ENCODE peak calls at places on chromosomes 11 and 22, in ten cellular contexts. L is transverse colon, Y is A549, I is SK-N-SH, A is tibial nerve, C is stomach, V is H1, R is upper lobe of left lung, G is sigmoid colon, X is suprapubic skin. J is an unnamed sample.

GRCh38 chr22:24953294-24954113 is 988 bp downstream of the KIAA1671 start:
- DNase-seq in Y (no peak), R (peak; percentile 86), I (peak; percentile 76), A (no peak), C (peak; percentile 64), L (peak; percentile 58), X (no peak), V (no peak), G (peak; percentile 69), J (peak; percentile 58)

GRCh38 chr22:26169312-26170111 is at the start of gene SEZ6L:
- DNase-seq in I (peak; percentile 90), A (no peak), L (no peak), G (no peak), Y (no peak), C (no peak), R (peak; percentile 84), X (peak; percentile 76), V (no peak), J (peak; percentile 14)

GRCh38 chr11:13073119-13073981 is 64.2 kb downstream of the RASSF10 start:
- DNase-seq in C (no peak), R (peak; percentile 30), X (no peak), A (no peak), I (no peak), L (no peak), V (no peak), Y (peak; percentile 88), G (no peak), J (no peak)

GRCh38 chr11:6203327-6203726 is 2.0 kb upstream of the C11orf42 start:
- DNase-seq in G (no peak), V (no peak), X (no peak), R (no peak), Y (no peak), I (no peak), C (no peak), A (no peak), L (no peak), J (no peak)

GRCh38 chr22:24184057-24184798 is 2.9 kb downstream of the SUSD2 start:
- DNase-seq in C (no peak), V (no peak), Y (no peak), R (peak; percentile 52), I (peak; percentile 13), G (peak; percentile 56), L (no peak), A (no peak), X (no peak), J (no peak)

GRCh38 chr11:33478111-33478573 is 221.0 kb downstream of the HIPK3 start:
- DNase-seq in Y (no peak), G (no peak), X (no peak), L (no peak), A (no peak), V (no peak), R (no peak), C (no peak), I (no peak), J (no peak)

GRCh38 chr11:72347691-72348090 is 86.6 kb downstream of the CLPB start:
- DNase-seq in C (no peak), R (no peak), I (no peak), V (no peak), G (no peak), L (no peak), Y (no peak), X (no peak), A (no peak), J (no peak)

GRCh38 chr11:35151896-35152295 is 12.9 kb downstream of the CD44 start:
- DNase-seq in A (no peak), Y (no peak), V (no peak), I (no peak), C (no peak), G (no peak), R (no peak), L (no peak), X (no peak), J (no peak)

GRCh38 chr22:42856179-42856864 is 751 bp downstream of the ARFGAP3 start:
- DNase-seq in I (no peak), Y (no peak), V (no peak), L (peak; percentile 71), X (no peak), R (peak; percentile 85), C (peak; percentile 52), G (peak; percentile 82), A (peak; percentile 33), J (peak; percentile 69)

DNA sequence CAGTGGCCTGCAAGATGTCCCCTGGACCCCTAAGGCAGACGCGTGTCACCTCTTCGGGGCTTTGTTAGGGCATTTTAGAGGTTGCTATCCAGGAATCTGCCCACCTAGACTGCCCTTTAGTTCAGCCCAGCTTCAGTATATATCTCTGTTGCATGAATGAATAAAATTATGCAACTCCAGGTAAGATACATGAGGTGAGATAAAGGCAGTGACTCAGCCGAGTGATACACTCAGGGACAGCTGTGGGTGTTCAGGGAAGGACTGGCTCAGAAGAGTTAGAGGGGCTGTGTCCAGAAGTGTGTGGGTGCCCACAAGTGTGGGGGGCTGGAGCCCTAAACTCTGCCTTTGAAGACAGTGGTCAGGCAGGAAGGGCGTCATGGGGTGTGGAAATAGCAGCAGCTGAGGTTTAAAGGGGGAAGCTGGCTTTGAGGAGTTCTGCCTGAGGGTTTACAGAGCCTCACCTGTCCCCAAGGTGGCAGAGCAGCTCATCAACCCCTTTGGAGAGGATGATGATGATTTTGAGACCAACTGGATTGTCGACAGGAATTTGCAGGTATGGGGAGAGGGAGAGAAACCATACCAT is 8.3 kb downstream of the FTH1 start:
- DNase-seq in L (no peak), C (no peak), R (no peak), I (no peak), V (no peak), A (no peak), Y (no peak), X (peak; percentile 35), G (no peak), J (no peak)
- H3K4me3 ChIP-seq in L (no peak overlapping the region), C (no peak overlapping the region), R (no peak overlapping the region), I (no peak overlapping the region), V (no peak overlapping the region), A (no peak overlapping the region), Y (no peak overlapping the region), X (no peak overlapping the region), G (no peak overlapping the region), J (no peak overlapping the region)

GRCh38 chr11:112377946-112378345 is 117.3 kb upstream of the PLET1 start:
- DNase-seq in V (no peak), Y (no peak), R (no peak), L (no peak), G (no peak), A (no peak), I (no peak), X (no peak), C (no peak), J (no peak)

GRCh38 chr11:112388496-112388895 is 127.8 kb upstream of the PLET1 start:
- DNase-seq in L (no peak), X (no peak), Y (no peak), A (no peak), V (no peak), I (no peak), R (no peak), G (no peak), C (no peak), J (no peak)

GRCh38 chr11:112380464-112380863 is 119.8 kb upstream of the PLET1 start:
- DNase-seq in V (no peak), X (no peak), C (no peak), L (no peak), R (no peak), I (no peak), Y (no peak), A (no peak), G (no peak), J (no peak)

GRCh38 chr11:112381578-112381977 is 120.9 kb upstream of the PLET1 start:
- DNase-seq in I (no peak), V (no peak), L (no peak), G (no peak), X (no peak), C (no peak), Y (no peak), A (no peak), R (no peak), J (no peak)

DNA sequence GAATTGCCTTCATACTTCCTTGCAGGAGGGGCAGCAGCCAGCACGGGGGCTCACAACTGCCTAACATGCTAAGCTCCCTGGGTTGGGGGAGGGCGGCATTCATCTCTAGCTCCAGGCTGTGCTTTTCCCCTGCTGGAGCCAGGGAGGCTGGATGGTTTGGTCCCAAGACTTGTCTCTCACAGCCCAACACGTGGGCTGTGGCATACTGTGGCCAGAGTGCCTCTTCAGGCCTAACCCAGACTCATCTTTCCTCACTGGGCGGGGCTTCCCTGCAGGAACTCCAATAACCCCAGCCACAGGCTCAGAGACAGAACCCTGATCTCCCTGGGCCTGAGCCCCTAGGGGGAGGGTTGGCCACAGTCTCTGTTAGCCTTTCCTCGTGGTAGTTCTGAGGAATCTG is 121.9 kb upstream of the PLET1 start:
- DNase-seq in L (no peak), Y (no peak), V (no peak), X (no peak), A (no peak), G (no peak), I (no peak), C (no peak), R (no peak), J (no peak)
- TF ChIP-seq EP300 in L (no peak), Y (no peak), V (no peak), X (no peak), A (no peak), G (no peak), I (no peak), C (no peak), R (no peak), J (no peak)

GRCh38 chr11:73382183-73382582 is 6.0 kb downstream of the RELT start:
- DNase-seq in G (no peak), A (no peak), X (no peak), I (no peak), Y (no peak), L (no peak), V (no peak), R (no peak), C (no peak), J (no peak)

GRCh38 chr11:73381589-73381988 is 5.4 kb downstream of the RELT start:
- DNase-seq in R (no peak), X (no peak), A (no peak), C (no peak), G (no peak), I (no peak), Y (no peak), L (no peak), V (no peak), J (no peak)

GRCh38 chr11:73380897-73381410 is 4.8 kb downstream of the RELT start:
- DNase-seq in A (no peak), R (no peak), X (no peak), Y (no peak), I (no peak), L (no peak), C (no peak), G (no peak), V (no peak), J (no peak)

GRCh38 chr11:73379189-73379880 is 3.1 kb downstream of the RELT start:
- DNase-seq in X (no peak), Y (no peak), G (no peak), V (no peak), A (no peak), I (no peak), L (peak; percentile 42), R (no peak), C (peak; percentile 93), J (no peak)

GRCh38 chr11:73380321-73380720 is 4.1 kb downstream of the RELT start:
- DNase-seq in G (no peak), V (no peak), R (no peak), Y (no peak), X (no peak), C (no peak), A (no peak), L (no peak), I (no peak), J (no peak)
- H3K4me3 ChIP-seq in G (no peak overlapping the region), V (no peak overlapping the region), R (no peak overlapping the region), Y (no peak overlapping the region), X (no peak overlapping the region), C (no peak overlapping the region), A (no peak overlapping the region), L (no peak overlapping the region), I (no peak overlapping the region), J (no peak overlapping the region)

GRCh38 chr22:20141186-20142077 is 9.4 kb downstream of the CCDC188 start:
- DNase-seq in C (no peak), G (no peak), R (peak; percentile 67), L (no peak), X (no peak), V (no peak), Y (no peak), A (no peak), I (no peak), J (no peak)
- TF ChIP-seq EP300 in C (no peak), G (no peak), R (no peak), L (no peak), X (no peak), V (no peak), Y (no peak), A (peak; percentile 80), I (no peak), J (no peak)